ENCODE peak calls at places on chromosomes 6 and 20, in seven cellular contexts. One of them, this sample, is unnamed.
A peak's percentile ranks its signal among the peaks of the same experiment; 100 is the strongest.

GRCh38 chr20:46512943-46513844 is at the start of gene ZNF334:
- DNase-seq in thoracic aorta: no peak
- DNase-seq in neural progenitor cell: peak; percentile 85
- DNase-seq in ovary: peak; percentile 86
- DNase-seq in CD8-positive, alpha-beta T cell: no peak
- DNase-seq in SJSA1: no peak
- DNase-seq in prostate gland: peak; percentile 40
- DNase-seq in this sample: no peak

GRCh38 chr6:157442296-157442695 is 61.3 kb downstream of the ZDHHC14 start:
- DNase-seq in neural progenitor cell: no peak
- DNase-seq in ovary: no peak
- DNase-seq in CD8-positive, alpha-beta T cell: no peak
- DNase-seq in SJSA1: no peak
- DNase-seq in prostate gland: no peak
- DNase-seq in thoracic aorta: no peak
- DNase-seq in this sample: no peak

GRCh38 chr6:80376411-80376810 is 269.9 kb downstream of the BCKDHB start:
- DNase-seq in ovary: no peak
- DNase-seq in prostate gland: no peak
- DNase-seq in CD8-positive, alpha-beta T cell: no peak
- DNase-seq in thoracic aorta: no peak
- DNase-seq in neural progenitor cell: no peak
- DNase-seq in SJSA1: no peak
- DNase-seq in this sample: no peak

GRCh38 chr6:155648301-155648700 is 192.7 kb upstream of the NOX3 start:
- DNase-seq in SJSA1: no peak
- DNase-seq in thoracic aorta: no peak
- DNase-seq in neural progenitor cell: no peak
- DNase-seq in ovary: no peak
- DNase-seq in CD8-positive, alpha-beta T cell: no peak
- DNase-seq in prostate gland: no peak
- DNase-seq in this sample: no peak

GRCh38 chr6:167485186-167485978 is 160.5 kb downstream of the TTLL2 start:
- DNase-seq in prostate gland: no peak
- DNase-seq in SJSA1: no peak
- DNase-seq in thoracic aorta: no peak
- DNase-seq in CD8-positive, alpha-beta T cell: no peak
- DNase-seq in ovary: no peak
- DNase-seq in neural progenitor cell: no peak
- DNase-seq in this sample: no peak

GRCh38 chr6:105838156-105838555 is 248.0 kb upstream of the PRDM1 start:
- DNase-seq in ovary: no peak
- DNase-seq in neural progenitor cell: no peak
- DNase-seq in SJSA1: no peak
- DNase-seq in prostate gland: no peak
- DNase-seq in CD8-positive, alpha-beta T cell: no peak
- DNase-seq in thoracic aorta: no peak
- DNase-seq in this sample: no peak

GRCh38 chr6:150176152-150176551 is 33.3 kb downstream of the PPP1R14C start:
- DNase-seq in neural progenitor cell: no peak
- DNase-seq in prostate gland: no peak
- DNase-seq in CD8-positive, alpha-beta T cell: no peak
- DNase-seq in SJSA1: no peak
- DNase-seq in thoracic aorta: no peak
- DNase-seq in ovary: no peak
- DNase-seq in this sample: no peak

GRCh38 chr6:170273191-170273590 is 17.7 kb downstream of the DLL1 start:
- DNase-seq in prostate gland: no peak
- DNase-seq in SJSA1: no peak
- DNase-seq in thoracic aorta: no peak
- DNase-seq in CD8-positive, alpha-beta T cell: no peak
- DNase-seq in ovary: no peak
- DNase-seq in neural progenitor cell: no peak
- DNase-seq in this sample: no peak

GRCh38 chr20:13661070-13661687 is 22.4 kb upstream of the TASP1 start:
- DNase-seq in neural progenitor cell: no peak
- DNase-seq in prostate gland: no peak
- DNase-seq in SJSA1: no peak
- DNase-seq in thoracic aorta: no peak
- DNase-seq in ovary: no peak
- DNase-seq in CD8-positive, alpha-beta T cell: no peak
- DNase-seq in this sample: no peak

GRCh38 chr6:156774872-156775405 is 2.2 kb upstream of the ARID1B start:
- DNase-seq in ovary: no peak
- DNase-seq in SJSA1: no peak
- DNase-seq in CD8-positive, alpha-beta T cell: no peak
- DNase-seq in prostate gland: peak; percentile 15
- DNase-seq in thoracic aorta: no peak
- DNase-seq in neural progenitor cell: peak; percentile 50
- DNase-seq in this sample: no peak

GRCh38 chr20:38961530-38962043 is 557 bp upstream of the DHX35 start:
- DNase-seq in thoracic aorta: no peak
- DNase-seq in SJSA1: no peak
- DNase-seq in CD8-positive, alpha-beta T cell: no peak
- DNase-seq in neural progenitor cell: peak; percentile 15
- DNase-seq in prostate gland: no peak
- DNase-seq in ovary: no peak
- DNase-seq in this sample: no peak

GRCh38 chr20:37516697-37517370 is 4.2 kb upstream of the NNAT start:
- DNase-seq in CD8-positive, alpha-beta T cell: no peak
- DNase-seq in thoracic aorta: no peak
- DNase-seq in SJSA1: peak; percentile 84
- DNase-seq in neural progenitor cell: no peak
- DNase-seq in prostate gland: no peak
- DNase-seq in ovary: no peak
- DNase-seq in this sample: no peak

GRCh38 chr6:108559097-108559883 is 1.4 kb upstream of the FOXO3 start:
- DNase-seq in prostate gland: peak; percentile 91
- DNase-seq in thoracic aorta: peak; percentile 79
- DNase-seq in SJSA1: peak; percentile 90
- DNase-seq in neural progenitor cell: peak; percentile 89
- DNase-seq in CD8-positive, alpha-beta T cell: peak; percentile 84
- DNase-seq in ovary: peak; percentile 93
- DNase-seq in this sample: peak; percentile 94

GRCh38 chr6:67875877-67876383 is 759.2 kb upstream of the ADGRB3 start:
- DNase-seq in ovary: no peak
- DNase-seq in CD8-positive, alpha-beta T cell: no peak
- DNase-seq in neural progenitor cell: no peak
- DNase-seq in prostate gland: no peak
- DNase-seq in SJSA1: no peak
- DNase-seq in thoracic aorta: no peak
- DNase-seq in this sample: no peak

GRCh38 chr6:11947063-11947462 is 65.0 kb upstream of the HIVEP1 start:
- DNase-seq in neural progenitor cell: peak; percentile 21
- DNase-seq in SJSA1: no peak
- DNase-seq in prostate gland: no peak
- DNase-seq in CD8-positive, alpha-beta T cell: no peak
- DNase-seq in thoracic aorta: no peak
- DNase-seq in ovary: no peak
- DNase-seq in this sample: no peak

GRCh38 chr20:63781181-63781580 is 41.6 kb downstream of the SLC2A4RG start:
- DNase-seq in neural progenitor cell: no peak
- DNase-seq in ovary: no peak
- DNase-seq in SJSA1: no peak
- DNase-seq in thoracic aorta: no peak
- DNase-seq in CD8-positive, alpha-beta T cell: no peak
- DNase-seq in prostate gland: no peak
- DNase-seq in this sample: no peak

GRCh38 chr20:53024121-53024520 is 52.0 kb downstream of the TSHZ2 start:
- DNase-seq in neural progenitor cell: no peak
- DNase-seq in thoracic aorta: no peak
- DNase-seq in CD8-positive, alpha-beta T cell: no peak
- DNase-seq in ovary: no peak
- DNase-seq in prostate gland: no peak
- DNase-seq in SJSA1: no peak
- DNase-seq in this sample: no peak

GRCh38 chr6:142112451-142113061 is 20.2 kb upstream of the GJE1 start:
- DNase-seq in CD8-positive, alpha-beta T cell: peak; percentile 47
- DNase-seq in ovary: peak; percentile 49
- DNase-seq in prostate gland: peak; percentile 65
- DNase-seq in SJSA1: peak; percentile 76
- DNase-seq in neural progenitor cell: peak; percentile 89
- DNase-seq in thoracic aorta: no peak
- DNase-seq in this sample: peak; percentile 78

GRCh38 chr6:137044366-137045220 is at the start of gene IL20RA:
- DNase-seq in ovary: peak; percentile 58
- DNase-seq in prostate gland: peak; percentile 33
- DNase-seq in CD8-positive, alpha-beta T cell: no peak
- DNase-seq in neural progenitor cell: peak; percentile 57
- DNase-seq in SJSA1: no peak
- DNase-seq in thoracic aorta: no peak
- DNase-seq in this sample: no peak

GRCh38 chr6:149136273-149136912 is 181.1 kb upstream of the TAB2 start:
- DNase-seq in thoracic aorta: no peak
- DNase-seq in prostate gland: no peak
- DNase-seq in ovary: no peak
- DNase-seq in CD8-positive, alpha-beta T cell: no peak
- DNase-seq in neural progenitor cell: no peak
- DNase-seq in SJSA1: no peak
- DNase-seq in this sample: no peak

GRCh38 chr6:57267586-57268293 is 45.6 kb upstream of the RAB23 start:
- DNase-seq in prostate gland: no peak
- DNase-seq in thoracic aorta: no peak
- DNase-seq in ovary: no peak
- DNase-seq in SJSA1: peak; percentile 89
- DNase-seq in neural progenitor cell: peak; percentile 45
- DNase-seq in CD8-positive, alpha-beta T cell: peak; percentile 7
- DNase-seq in this sample: no peak

GRCh38 chr20:11776687-11777086 is 141.0 kb upstream of the BTBD3 start:
- DNase-seq in SJSA1: no peak
- DNase-seq in prostate gland: no peak
- DNase-seq in neural progenitor cell: no peak
- DNase-seq in thoracic aorta: no peak
- DNase-seq in ovary: no peak
- DNase-seq in CD8-positive, alpha-beta T cell: no peak
- DNase-seq in this sample: no peak

GRCh38 chr20:16580127-16580526 is 6.9 kb upstream of the KIF16B start:
- DNase-seq in ovary: no peak
- DNase-seq in neural progenitor cell: peak; percentile 73
- DNase-seq in thoracic aorta: no peak
- DNase-seq in prostate gland: peak; percentile 42
- DNase-seq in SJSA1: no peak
- DNase-seq in CD8-positive, alpha-beta T cell: no peak
- DNase-seq in this sample: no peak

GRCh38 chr20:16573011-16573965 is at the start of gene KIF16B:
- DNase-seq in thoracic aorta: peak; percentile 65
- DNase-seq in CD8-positive, alpha-beta T cell: peak; percentile 72
- DNase-seq in ovary: peak; percentile 96
- DNase-seq in prostate gland: peak; percentile 89
- DNase-seq in neural progenitor cell: peak; percentile 97
- DNase-seq in SJSA1: peak; percentile 72
- DNase-seq in this sample: peak; percentile 92

GRCh38 chr20:16574656-16575355 is 1.6 kb upstream of the KIF16B start:
- DNase-seq in CD8-positive, alpha-beta T cell: peak; percentile 64
- DNase-seq in SJSA1: peak; percentile 65
- DNase-seq in ovary: peak; percentile 81
- DNase-seq in prostate gland: peak; percentile 77
- DNase-seq in thoracic aorta: peak; percentile 53
- DNase-seq in neural progenitor cell: peak; percentile 89
- DNase-seq in this sample: peak; percentile 90

GRCh38 chr20:16575390-16576140 is 2.3 kb upstream of the KIF16B start:
- DNase-seq in prostate gland: no peak
- DNase-seq in ovary: no peak
- DNase-seq in SJSA1: no peak
- DNase-seq in thoracic aorta: no peak
- DNase-seq in neural progenitor cell: peak; percentile 30
- DNase-seq in CD8-positive, alpha-beta T cell: no peak
- DNase-seq in this sample: no peak

DNA sequence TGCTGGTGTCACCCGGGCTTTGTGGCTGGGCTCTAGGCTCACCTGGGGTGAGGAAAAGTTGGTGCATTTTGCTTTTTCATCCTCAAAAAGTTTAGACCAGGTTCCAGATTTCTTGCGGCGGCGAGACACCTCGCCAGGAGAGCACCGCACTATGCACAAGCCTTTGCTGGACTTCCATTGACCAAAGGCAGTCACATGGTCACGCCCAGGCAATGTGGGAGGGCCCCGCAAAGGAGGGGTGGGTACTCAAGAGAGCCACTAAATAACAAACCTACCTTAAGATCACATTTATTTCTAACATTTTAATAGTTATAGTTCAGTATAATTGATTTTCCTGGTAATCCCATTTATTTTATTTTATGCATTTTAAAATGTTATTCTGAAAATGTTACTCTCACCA is 3.0 kb upstream of the KIF16B start:
- DNase-seq in neural progenitor cell: peak; percentile 10
- DNase-seq in SJSA1: no peak
- DNase-seq in ovary: no peak
- DNase-seq in CD8-positive, alpha-beta T cell: no peak
- DNase-seq in thoracic aorta: no peak
- DNase-seq in prostate gland: no peak
- DNase-seq in this sample: no peak
- H3K4me1 ChIP-seq in neural progenitor cell: peaks cover 15% of the 10 kb centered on the region
- H3K4me1 ChIP-seq in SJSA1: no peaks in the 10 kb centered on the region
- H3K4me1 ChIP-seq in ovary: peaks cover 8% of the 10 kb centered on the region
- H3K4me1 ChIP-seq in CD8-positive, alpha-beta T cell: peaks cover 19% of the 10 kb centered on the region
- H3K4me1 ChIP-seq in thoracic aorta: peaks cover 13% of the 10 kb centered on the region
- H3K4me1 ChIP-seq in prostate gland: no peaks in the 10 kb centered on the region
- H3K4me1 ChIP-seq in this sample: no peaks in the 10 kb centered on the region

GRCh38 chr20:10467985-10468845 is 33.1 kb downstream of the SLX4IP start:
- DNase-seq in ovary: no peak
- DNase-seq in prostate gland: no peak
- DNase-seq in neural progenitor cell: peak; percentile 29
- DNase-seq in SJSA1: no peak
- DNase-seq in CD8-positive, alpha-beta T cell: no peak
- DNase-seq in thoracic aorta: no peak
- DNase-seq in this sample: no peak
- H3K4me1 ChIP-seq in ovary: peaks cover 11% of the 10 kb centered on the region
- H3K4me1 ChIP-seq in prostate gland: no peaks in the 10 kb centered on the region
- H3K4me1 ChIP-seq in neural progenitor cell: peaks cover 80% of the 10 kb centered on the region
- H3K4me1 ChIP-seq in SJSA1: peaks cover 42% of the 10 kb centered on the region
- H3K4me1 ChIP-seq in CD8-positive, alpha-beta T cell: no peaks in the 10 kb centered on the region
- H3K4me1 ChIP-seq in thoracic aorta: peaks cover 31% of the 10 kb centered on the region
- H3K4me1 ChIP-seq in this sample: no peaks in the 10 kb centered on the region

GRCh38 chr20:43936371-43936770 is 21.7 kb downstream of the TOX2 start:
- DNase-seq in SJSA1: no peak
- DNase-seq in CD8-positive, alpha-beta T cell: no peak
- DNase-seq in prostate gland: no peak
- DNase-seq in neural progenitor cell: no peak
- DNase-seq in thoracic aorta: no peak
- DNase-seq in ovary: no peak
- DNase-seq in this sample: no peak
- H3K4me1 ChIP-seq in SJSA1: peaks cover 37% of the 10 kb centered on the region
- H3K4me1 ChIP-seq in CD8-positive, alpha-beta T cell: no peaks in the 10 kb centered on the region
- H3K4me1 ChIP-seq in prostate gland: no peaks in the 10 kb centered on the region
- H3K4me1 ChIP-seq in neural progenitor cell: no peaks in the 10 kb centered on the region
- H3K4me1 ChIP-seq in thoracic aorta: peaks cover 27% of the 10 kb centered on the region
- H3K4me1 ChIP-seq in ovary: peaks cover 2% of the 10 kb centered on the region
- H3K4me1 ChIP-seq in this sample: peaks cover 11% of the 10 kb centered on the region

GRCh38 chr6:40623178-40623577 is 36.0 kb upstream of the LRFN2 start:
- DNase-seq in prostate gland: no peak
- DNase-seq in CD8-positive, alpha-beta T cell: no peak
- DNase-seq in thoracic aorta: no peak
- DNase-seq in SJSA1: no peak
- DNase-seq in ovary: no peak
- DNase-seq in neural progenitor cell: no peak
- DNase-seq in this sample: no peak
- H3K4me1 ChIP-seq in prostate gland: no peaks in the 10 kb centered on the region
- H3K4me1 ChIP-seq in CD8-positive, alpha-beta T cell: no peaks in the 10 kb centered on the region
- H3K4me1 ChIP-seq in thoracic aorta: no peaks in the 10 kb centered on the region
- H3K4me1 ChIP-seq in SJSA1: no peaks in the 10 kb centered on the region
- H3K4me1 ChIP-seq in ovary: no peaks in the 10 kb centered on the region
- H3K4me1 ChIP-seq in neural progenitor cell: no peaks in the 10 kb centered on the region
- H3K4me1 ChIP-seq in this sample: no peaks in the 10 kb centered on the region

GRCh38 chr20:36101201-36101600 is 53.3 kb upstream of the EPB41L1 start:
- DNase-seq in prostate gland: no peak
- DNase-seq in ovary: no peak
- DNase-seq in thoracic aorta: no peak
- DNase-seq in CD8-positive, alpha-beta T cell: no peak
- DNase-seq in neural progenitor cell: peak; percentile 47
- DNase-seq in SJSA1: no peak
- DNase-seq in this sample: no peak
- H3K4me1 ChIP-seq in prostate gland: no peaks in the 10 kb centered on the region
- H3K4me1 ChIP-seq in ovary: no peaks in the 10 kb centered on the region
- H3K4me1 ChIP-seq in thoracic aorta: peaks cover 20% of the 10 kb centered on the region
- H3K4me1 ChIP-seq in CD8-positive, alpha-beta T cell: no peaks in the 10 kb centered on the region
- H3K4me1 ChIP-seq in neural progenitor cell: peaks cover 27% of the 10 kb centered on the region
- H3K4me1 ChIP-seq in SJSA1: peaks cover 22% of the 10 kb centered on the region
- H3K4me1 ChIP-seq in this sample: peaks cover 26% of the 10 kb centered on the region

This sample was measured in right atrium auricular region.